ENCODE peak calls at places on chromosomes 7 and 10, in five cellular contexts. D is brain microvascular endothelial cell, R is fibroblast of lung, J is AG04449, H is fibroblast of mammary gland. B is an unnamed sample.

GRCh38 chr10:120387326-120387725 is 69.7 kb upstream of the PLPP4 start:
- DNase-seq in D (peak), R (peak), J (peak), H (peak), B (peak)

GRCh38 chr7:105759670-105760548 is 116.5 kb downstream of the ATXN7L1 start:
- DNase-seq in D (peak), R (peak), J (no peak), H (peak), B (no peak)

GRCh38 chr7:77335581-77335980 is 80.6 kb downstream of the GSAP start:
- DNase-seq in D (no peak), R (no peak), J (no peak), H (peak), B (no peak)

GRCh38 chr7:79176859-79177477 is 276.5 kb downstream of the MAGI2 start:
- DNase-seq in D (peak), R (peak), J (no peak), H (peak), B (no peak)

GRCh38 chr7:33651998-33652397 is 253.3 kb upstream of the BMPER start:
- DNase-seq in D (no peak), R (no peak), J (no peak), H (no peak), B (no peak)

GRCh38 chr10:72321248-72322029 is 33.3 kb downstream of the DNAJB12 start:
- DNase-seq in D (no peak), R (no peak), J (no peak), H (no peak), B (no peak)

GRCh38 chr7:107998660-107999480 is 4.1 kb downstream of the LAMB1 start:
- DNase-seq in D (no peak), R (peak), J (no peak), H (no peak), B (no peak)

GRCh38 chr10:106436123-106436740 is 728.3 kb downstream of the SORCS1 start:
- DNase-seq in D (no peak), R (peak), J (no peak), H (peak), B (peak)

GRCh38 chr7:137940656-137941518 is 61.0 kb downstream of the CREB3L2 start:
- DNase-seq in D (peak), R (peak), J (no peak), H (peak), B (no peak)

GRCh38 chr7:139762886-139763285 is 14.9 kb downstream of the HIPK2 start:
- DNase-seq in D (peak), R (peak), J (no peak), H (peak), B (no peak)

GRCh38 chr10:78470267-78471103 is 436.8 kb downstream of the RPS24 start:
- DNase-seq in D (no peak), R (peak), J (no peak), H (peak), B (no peak)

GRCh38 chr7:150520145-150520544 is 5.5 kb downstream of the GIMAP7 start:
- DNase-seq in D (no peak), R (no peak), J (no peak), H (no peak), B (no peak)

GRCh38 chr10:75450654-75451419 is 19.4 kb downstream of the LRMDA start:
- DNase-seq in D (no peak), R (no peak), J (no peak), H (no peak), B (no peak)

GRCh38 chr7:122833888-122834570 is 52.2 kb downstream of the CADPS2 start:
- DNase-seq in D (no peak), R (no peak), J (no peak), H (no peak), B (no peak)

GRCh38 chr10:87685832-87686589 is 26.3 kb downstream of the PAPSS2 start:
- DNase-seq in D (no peak), R (no peak), J (no peak), H (no peak), B (no peak)

GRCh38 chr7:95427123-95427522 is 7.7 kb downstream of the PON2 start:
- DNase-seq in D (no peak), R (no peak), J (no peak), H (no peak), B (no peak)

GRCh38 chr7:26143298-26144044 is 8.5 kb upstream of the NFE2L3 start:
- DNase-seq in D (no peak), R (peak), J (no peak), H (peak), B (no peak)

GRCh38 chr10:31321396-31321941 is 2.5 kb downstream of the ZEB1 start:
- DNase-seq in D (no peak), R (peak), J (no peak), H (peak), B (no peak)

GRCh38 chr7:24069751-24070150 is 214.2 kb upstream of the NPY start:
- DNase-seq in D (no peak), R (no peak), J (no peak), H (no peak), B (no peak)

GRCh38 chr7:131896189-131896855 is 339.9 kb upstream of the PODXL start:
- DNase-seq in D (no peak), R (peak), J (no peak), H (no peak), B (no peak)

GRCh38 chr7:875476-876076 is 778 bp upstream of the GET4 start:
- DNase-seq in D (no peak), R (no peak), J (no peak), H (no peak), B (no peak)

GRCh38 chr7:42926204-42926603 is 5.8 kb downstream of the PSMA2 start:
- DNase-seq in D (no peak), R (no peak), J (no peak), H (no peak), B (no peak)

GRCh38 chr7:148623586-148624282 is 33.2 kb downstream of the C7orf33 start:
- DNase-seq in D (peak), R (peak), J (no peak), H (peak), B (peak)

GRCh38 chr7:88546808-88547207 is 212.7 kb upstream of the ZNF804B start:
- DNase-seq in D (peak), R (peak), J (no peak), H (peak), B (no peak)

GRCh38 chr10:69087600-69088470 is at the start of gene SRGN:
- DNase-seq in D (peak), R (peak), J (peak), H (peak), B (no peak)

GRCh38 chr10:8453587-8453986 is 399.1 kb downstream of the GATA3 start:
- DNase-seq in D (no peak), R (peak), J (no peak), H (no peak), B (no peak)

GRCh38 chr10:12191715-12192114 is 4.0 kb downstream of the NUDT5 start:
- DNase-seq in D (no peak), R (no peak), J (no peak), H (peak), B (no peak)

GRCh38 chr10:76675561-76675950 is 962.1 kb downstream of the KCNMA1 start:
- DNase-seq in D (no peak), R (no peak), J (peak), H (no peak), B (no peak)

GRCh38 chr10:119616879-119617580 is 20.3 kb upstream of the TIAL1 start:
- DNase-seq in D (no peak), R (no peak), J (no peak), H (peak), B (no peak)

GRCh38 chr10:1737222-1738061 is at the start of gene ADARB2:
- DNase-seq in D (peak), R (peak), J (no peak), H (no peak), B (no peak)

GRCh38 chr10:75304740-75305380 is 69.1 kb upstream of the COMTD1 start:
- DNase-seq in D (no peak), R (peak), J (no peak), H (no peak), B (no peak)

GRCh38 chr7:42097756-42098155 is 139.3 kb downstream of the GLI3 start:
- DNase-seq in D (peak), R (peak), J (peak), H (peak), B (peak)

GRCh38 chr7:41872951-41873350 is 170.1 kb upstream of the INHBA start:
- DNase-seq in D (no peak), R (no peak), J (no peak), H (no peak), B (no peak)

DNA sequence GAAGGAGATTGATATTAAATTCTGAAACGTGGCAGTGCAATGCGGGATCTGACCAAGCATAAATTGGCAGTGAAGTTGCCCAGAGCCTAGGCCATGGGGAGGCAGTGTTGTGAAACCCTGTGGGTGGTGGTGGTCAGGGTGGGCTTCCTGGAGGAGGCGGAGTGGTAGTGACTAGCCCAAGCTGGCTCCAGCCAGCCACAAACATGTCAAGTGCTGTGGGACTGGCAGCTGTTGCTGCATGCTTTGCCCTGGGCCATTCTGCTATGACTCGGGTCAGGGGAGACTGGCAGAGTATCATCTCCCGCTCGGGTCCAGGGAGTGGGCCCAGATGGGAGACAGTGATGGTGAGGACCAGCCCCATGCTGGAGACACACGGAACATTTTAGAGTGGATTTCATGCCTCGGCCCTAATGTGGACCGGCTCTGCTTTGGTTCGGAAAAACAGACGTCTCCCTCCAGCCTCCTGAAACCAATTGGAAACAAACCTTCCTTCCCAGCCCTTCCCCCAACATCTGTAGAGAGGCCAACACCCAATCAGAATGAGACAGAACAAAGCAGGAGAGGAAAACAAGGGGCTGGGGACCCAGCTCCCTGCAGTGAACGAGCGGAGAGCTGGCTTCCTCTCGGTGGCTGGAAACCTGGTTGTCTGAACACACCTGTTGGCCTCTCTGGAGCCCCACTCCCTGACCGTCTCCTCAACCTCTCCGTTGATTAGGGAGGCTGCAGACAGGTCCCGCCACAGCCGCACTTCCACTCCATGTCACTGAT is 58.2 kb downstream of the TMEM270 start:
- DNase-seq in D (no peak), R (no peak), J (no peak), H (no peak), B (no peak)
- TF ChIP-seq CTCF in D (no peak), R (no peak), J (no peak), H (no peak), B (no peak)

DNA sequence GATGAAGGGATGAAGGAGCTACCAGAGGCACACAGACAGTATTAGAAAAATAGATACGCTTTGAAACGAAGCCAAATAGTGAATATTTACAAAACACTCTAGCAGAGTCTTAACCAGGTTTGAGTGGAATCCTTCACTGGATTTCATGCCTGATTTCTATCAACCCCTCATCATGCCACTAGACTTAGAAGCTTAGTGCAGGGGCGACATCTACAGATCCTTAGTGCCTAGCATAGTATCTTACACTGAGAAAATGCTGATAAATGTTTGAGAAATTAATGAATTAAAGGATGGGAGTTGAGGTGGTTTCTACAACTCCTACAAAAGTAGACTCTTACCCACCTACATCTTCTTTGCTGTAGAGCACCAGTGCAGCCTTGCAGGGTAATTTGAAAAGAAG is 54.7 kb upstream of the CCNJ start:
- DNase-seq in D (no peak), R (no peak), J (no peak), H (no peak), B (no peak)
- H3K4me3 ChIP-seq in D (no peak), R (no peak), J (no peak), H (no peak), B (no peak)

DNA sequence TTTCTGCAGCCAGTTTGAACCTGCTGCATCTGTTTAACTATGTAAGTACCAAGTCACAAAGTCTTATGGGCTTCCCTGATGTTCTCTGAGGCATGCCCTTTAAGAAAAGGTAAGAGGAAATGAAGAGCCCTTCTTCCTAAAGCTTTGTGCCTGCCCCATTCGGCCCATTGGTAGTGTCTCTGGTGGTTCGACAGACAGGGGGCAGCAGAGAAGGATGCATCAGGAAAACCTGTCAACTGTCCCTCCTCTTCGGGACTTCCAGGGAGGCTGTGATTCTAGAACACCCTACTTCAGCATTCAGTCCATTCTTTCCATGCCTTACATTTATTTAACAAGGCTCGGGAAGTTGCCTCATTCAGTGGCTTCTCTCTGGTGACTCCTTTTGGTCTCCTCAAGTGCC is 1.9 kb upstream of the SFRP4 start:
- DNase-seq in D (no peak), R (no peak), J (no peak), H (no peak), B (no peak)
- TF ChIP-seq CTCF in D (peak), R (no peak), J (no peak), H (peak), B (no peak)

GRCh38 chr7:92809397-92810241 is 26.8 kb downstream of the CDK6 start:
- DNase-seq in D (peak), R (peak), J (peak), H (peak), B (peak)
- H3K4me3 ChIP-seq in D (no peak), R (no peak), J (no peak), H (no peak), B (no peak)

GRCh38 chr7:117008849-117009531 is 55.7 kb downstream of the ST7 start:
- DNase-seq in D (peak), R (peak), J (no peak), H (peak), B (peak)
- TF ChIP-seq CTCF in D (no peak), R (no peak), J (no peak), H (no peak), B (no peak)

GRCh38 chr10:43401627-43402026 is 7.4 kb downstream of the HNRNPF start:
- DNase-seq in D (no peak), R (no peak), J (no peak), H (no peak), B (no peak)
- H3K4me3 ChIP-seq in D (no peak), R (no peak), J (no peak), H (no peak), B (no peak)

GRCh38 chr10:6704891-6705290 is 124.8 kb upstream of the PRKCQ start:
- DNase-seq in D (no peak), R (no peak), J (no peak), H (no peak), B (no peak)

GRCh38 chr10:6699336-6699735 is 119.3 kb upstream of the PRKCQ start:
- DNase-seq in D (no peak), R (no peak), J (no peak), H (peak), B (peak)

GRCh38 chr10:6702030-6702429 is 122.0 kb upstream of the PRKCQ start:
- DNase-seq in D (no peak), R (no peak), J (no peak), H (no peak), B (no peak)

GRCh38 chr10:6700066-6700465 is 120.0 kb upstream of the PRKCQ start:
- DNase-seq in D (no peak), R (no peak), J (no peak), H (no peak), B (no peak)

GRCh38 chr10:6701289-6701688 is 121.2 kb upstream of the PRKCQ start:
- DNase-seq in D (no peak), R (no peak), J (no peak), H (no peak), B (no peak)
- TF ChIP-seq CTCF in D (peak), R (no peak), J (no peak), H (no peak), B (no peak)

GRCh38 chr7:5597772-5598171 is 174.1 kb upstream of the TNRC18 start:
- DNase-seq in D (peak), R (peak), J (no peak), H (peak), B (no peak)
- H3K4me3 ChIP-seq in D (no peak), R (no peak), J (peak), H (no peak), B (no peak)

GRCh38 chr7:5869691-5870090 is 10.9 kb upstream of the OCM start:
- DNase-seq in D (no peak), R (no peak), J (no peak), H (no peak), B (no peak)
- TF ChIP-seq CTCF in D (no peak), R (no peak), J (no peak), H (no peak), B (no peak)

B was measured in BJ.